ENCODE peak calls at places on chromosomes 13 and 19, in six cellular contexts. K, W, I, Z, V and L are unnamed samples.

GRCh38 chr19:47032171-47032811 is 12.7 kb downstream of the NPAS1 start:
- DNase-seq in K (peak), W (peak), I (no peak), Z (no peak), V (no peak), L (peak)

GRCh38 chr19:48991823-48992570 is 1.1 kb downstream of the GYS1 start:
- DNase-seq in K (no peak), W (peak), I (peak), Z (peak), V (peak), L (peak)

GRCh38 chr13:102707465-102707864 is 12.6 kb upstream of the METTL21C start:
- DNase-seq in K (no peak), W (no peak), I (peak), Z (peak), V (no peak), L (peak)

GRCh38 chr19:14381689-14382474 is 638 bp downstream of the ADGRE5 start:
- DNase-seq in K (no peak), W (peak), I (no peak), Z (peak), V (peak), L (peak)

GRCh38 chr19:28705008-28705407 is 507.9 kb downstream of the UQCRFS1 start:
- DNase-seq in K (no peak), W (no peak), I (peak), Z (peak), V (no peak), L (peak)

GRCh38 chr13:46554971-46555370 is 2.0 kb downstream of the LRCH1 start:
- DNase-seq in K (no peak), W (no peak), I (no peak), Z (peak), V (no peak), L (no peak)

GRCh38 chr19:31334849-31335624 is 14.2 kb downstream of the TSHZ3 start:
- DNase-seq in K (no peak), W (no peak), I (no peak), Z (peak), V (no peak), L (no peak)

GRCh38 chr13:55000043-55000442 is 1971.4 kb downstream of the OLFM4 start:
- DNase-seq in K (no peak), W (no peak), I (no peak), Z (no peak), V (no peak), L (no peak)

GRCh38 chr13:35700661-35701060 is 224.2 kb upstream of the MAB21L1 start:
- DNase-seq in K (no peak), W (no peak), I (no peak), Z (peak), V (no peak), L (no peak)

GRCh38 chr19:3142292-3142670 is 6.4 kb downstream of the GNA15 start:
- DNase-seq in K (no peak), W (no peak), I (no peak), Z (peak), V (no peak), L (peak)

GRCh38 chr19:2992958-2993357 is 15.6 kb downstream of the TLE6 start:
- DNase-seq in K (no peak), W (no peak), I (no peak), Z (no peak), V (no peak), L (no peak)

GRCh38 chr19:34589730-34590129 is 87.2 kb downstream of the SCGB2B2 start:
- DNase-seq in K (no peak), W (peak), I (no peak), Z (no peak), V (no peak), L (no peak)

GRCh38 chr13:42883771-42884170 is 102.4 kb downstream of the FAM216B start:
- DNase-seq in K (no peak), W (peak), I (no peak), Z (peak), V (peak), L (peak)

GRCh38 chr19:35354898-35355297 is 3.4 kb upstream of the FFAR3 start:
- DNase-seq in K (no peak), W (no peak), I (no peak), Z (no peak), V (no peak), L (no peak)

GRCh38 chr13:109938255-109938936 is 152.0 kb upstream of the IRS2 start:
- DNase-seq in K (no peak), W (no peak), I (peak), Z (peak), V (no peak), L (peak)

GRCh38 chr13:28110414-28110813 is 10.0 kb upstream of the FLT3 start:
- DNase-seq in K (no peak), W (no peak), I (no peak), Z (no peak), V (no peak), L (peak)

GRCh38 chr19:50705422-50706019 is 14.1 kb downstream of the SHANK1 start:
- DNase-seq in K (no peak), W (no peak), I (no peak), Z (peak), V (no peak), L (peak)

GRCh38 chr19:57570707-57571106 is 8.0 kb downstream of the ZNF416 start:
- DNase-seq in K (no peak), W (no peak), I (no peak), Z (no peak), V (no peak), L (no peak)

GRCh38 chr13:104571161-104571889 is 1505.1 kb upstream of the SLC10A2 start:
- DNase-seq in K (no peak), W (no peak), I (peak), Z (peak), V (peak), L (peak)

GRCh38 chr19:41799444-41800000 is 3.1 kb downstream of the CEACAM3 start:
- DNase-seq in K (peak), W (no peak), I (no peak), Z (no peak), V (no peak), L (peak)

GRCh38 chr19:7677664-7678311 is 898 bp downstream of the MCEMP1 start:
- DNase-seq in K (no peak), W (no peak), I (no peak), Z (no peak), V (no peak), L (no peak)

GRCh38 chr19:18851673-18852325 is 20.0 kb downstream of the UPF1 start:
- DNase-seq in K (no peak), W (no peak), I (no peak), Z (no peak), V (no peak), L (no peak)
- H3K4me3 ChIP-seq in K (no peak), W (no peak), I (no peak), Z (no peak), V (no peak), L (no peak)

GRCh38 chr19:408441-409005 is 424 bp downstream of the C2CD4C start:
- DNase-seq in K (peak), W (no peak), I (no peak), Z (no peak), V (peak), L (no peak)

GRCh38 chr19:409006-409514 is at the start of gene C2CD4C:
- DNase-seq in K (peak), W (no peak), I (no peak), Z (no peak), V (peak), L (no peak)

GRCh38 chr19:406121-406711 is 2.7 kb downstream of the C2CD4C start:
- DNase-seq in K (peak), W (no peak), I (no peak), Z (no peak), V (peak), L (no peak)

GRCh38 chr19:406999-407491 is 1.9 kb downstream of the C2CD4C start:
- DNase-seq in K (peak), W (no peak), I (no peak), Z (no peak), V (peak), L (no peak)

GRCh38 chr19:407501-408440 is 1.2 kb downstream of the C2CD4C start:
- DNase-seq in K (peak), W (no peak), I (no peak), Z (no peak), V (peak), L (no peak)
- H3K4me3 ChIP-seq in K (no peak), W (no peak), I (no peak), Z (no peak), V (peak), L (no peak)

DNA sequence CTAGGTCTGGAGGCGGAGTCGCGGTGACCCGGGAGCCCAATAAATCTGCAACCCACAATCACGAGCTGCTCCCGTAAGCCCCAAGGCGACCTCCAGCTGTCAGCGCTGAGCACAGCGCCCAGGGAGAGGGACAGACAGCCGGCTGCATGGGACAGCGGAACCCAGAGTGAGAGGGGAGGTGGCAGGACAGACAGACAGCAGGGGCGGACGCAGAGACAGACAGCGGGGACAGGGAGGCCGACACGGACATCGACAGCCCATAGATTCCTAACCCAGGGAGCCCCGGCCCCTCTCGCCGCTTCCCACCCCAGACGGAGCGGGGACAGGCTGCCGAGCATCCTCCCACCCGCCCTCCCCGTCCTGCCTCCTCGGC is at the start of gene SLC5A5:
- DNase-seq in K (no peak), W (no peak), I (no peak), Z (no peak), V (no peak), L (peak)
- H3K4me3 ChIP-seq in K (no peak), W (no peak), I (no peak), Z (no peak), V (no peak), L (no peak)

GRCh38 chr13:108827637-108828036 is 198.2 kb downstream of the MYO16 start:
- DNase-seq in K (no peak), W (no peak), I (no peak), Z (no peak), V (no peak), L (no peak)
- H3K4me3 ChIP-seq in K (no peak), W (no peak), I (no peak), Z (no peak), V (no peak), L (no peak)

GRCh38 chr13:113044431-113045114 is 61.0 kb upstream of the F7 start:
- DNase-seq in K (peak), W (no peak), I (no peak), Z (peak), V (no peak), L (no peak)
- H3K4me3 ChIP-seq in K (no peak), W (no peak), I (no peak), Z (no peak), V (peak), L (no peak)

GRCh38 chr13:98200211-98200878 is 23.3 kb upstream of the RNF113B start:
- DNase-seq in K (no peak), W (no peak), I (no peak), Z (no peak), V (no peak), L (no peak)
- H3K4me3 ChIP-seq in K (no peak), W (no peak), I (no peak), Z (no peak), V (no peak), L (no peak)

GRCh38 chr19:40604647-40605200 is 3.6 kb downstream of the LTBP4 start:
- DNase-seq in K (no peak), W (peak), I (no peak), Z (no peak), V (no peak), L (peak)
- H3K4me3 ChIP-seq in K (no peak), W (no peak), I (peak), Z (peak), V (peak), L (peak)